ENCODE peak calls at places on chromosomes 3 and 15, in six cellular contexts. S is CD8-positive, alpha-beta T cell; O is neural progenitor cell; X is cardiac muscle cell; E is Panc1; Q is pancreas. I is an unnamed sample.

GRCh38 chr3:149366031-149366430 is 11.4 kb downstream of the TM4SF1 start:
- DNase-seq in S (no peak), Q (no peak), X (no peak), O (no peak), E (no peak), I (no peak)

GRCh38 chr3:191066669-191067068 is 132.4 kb upstream of the OSTN start:
- DNase-seq in E (peak; percentile 69), X (no peak), S (no peak), Q (no peak), O (no peak), I (no peak)

GRCh38 chr15:40826123-40827075 is 2.1 kb downstream of the PPP1R14D start:
- DNase-seq in Q (no peak), E (no peak), S (no peak), O (no peak), X (no peak), I (no peak)

GRCh38 chr15:33975023-33975565 is 6.8 kb downstream of the CHRM5 start:
- DNase-seq in S (no peak), X (no peak), Q (no peak), E (no peak), O (no peak), I (no peak)

GRCh38 chr15:71691700-71692417 is 118.5 kb upstream of the NR2E3 start:
- DNase-seq in Q (no peak), X (no peak), E (peak; percentile 7), S (no peak), O (peak; percentile 16), I (peak; percentile 60)

GRCh38 chr3:170532573-170532972 is 53.3 kb downstream of the SLC7A14 start:
- DNase-seq in Q (no peak), S (no peak), X (no peak), E (no peak), O (no peak), I (no peak)

GRCh38 chr3:158911586-158911985 is 109.7 kb downstream of the MFSD1 start:
- DNase-seq in X (no peak), O (no peak), Q (no peak), E (no peak), S (no peak), I (no peak)

GRCh38 chr3:10223676-10224639 is 24.3 kb upstream of the TATDN2 start:
- DNase-seq in O (no peak), E (no peak), Q (no peak), X (no peak), S (peak; percentile 7), I (no peak)

GRCh38 chr3:106261915-106262683 is 393.3 kb upstream of the CBLB start:
- DNase-seq in X (no peak), O (no peak), S (no peak), E (no peak), Q (no peak), I (no peak)

GRCh38 chr3:111541911-111542483 is at the start of gene CD96:
- DNase-seq in S (peak; percentile 46), E (no peak), O (no peak), X (no peak), Q (no peak), I (no peak)

GRCh38 chr3:170614214-170614966 is 28.5 kb upstream of the SLC7A14 start:
- DNase-seq in E (peak; percentile 61), S (no peak), O (no peak), X (no peak), Q (no peak), I (peak; percentile 44)

GRCh38 chr3:12138044-12138443 is 20.7 kb downstream of the TIMP4 start:
- DNase-seq in E (no peak), Q (no peak), O (peak; percentile 56), X (no peak), S (no peak), I (peak; percentile 38)

GRCh38 chr15:88202231-88202630 is 54.3 kb downstream of the NTRK3 start:
- DNase-seq in E (no peak), Q (no peak), X (no peak), O (no peak), S (no peak), I (no peak)

DNA sequence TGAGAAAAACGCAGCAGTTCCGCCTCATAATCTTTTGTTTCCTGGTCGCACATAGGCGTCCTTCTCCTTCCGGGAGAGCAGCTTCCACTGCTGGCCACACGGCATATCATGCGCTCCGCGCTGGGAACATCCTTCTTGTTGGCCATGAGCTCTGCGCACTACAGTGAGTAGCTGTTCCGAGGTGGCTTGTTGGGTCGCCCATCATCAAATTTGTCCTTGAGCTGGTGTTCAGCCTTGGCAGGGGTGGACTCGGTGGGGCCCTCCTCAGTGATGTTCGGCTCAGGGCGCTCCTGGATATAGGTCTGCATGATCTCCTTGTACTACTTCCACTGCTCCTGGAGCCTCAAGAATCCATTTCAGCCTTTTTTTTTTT is 39.4 kb upstream of the ARL8B start:
- DNase-seq in X (no peak), Q (no peak), E (no peak), O (no peak), S (no peak), I (no peak)
- TF ChIP-seq CTCF in X (no peak), Q (no peak), E (no peak), O (no peak), S (no peak), I (no peak)

GRCh38 chr3:46926039-46926438 is 48.5 kb downstream of the PTH1R start:
- DNase-seq in E (no peak), S (no peak), Q (peak; percentile 54), O (no peak), X (no peak), I (peak; percentile 81)

GRCh38 chr3:46926447-46926846 is 48.9 kb downstream of the PTH1R start:
- DNase-seq in X (no peak), O (no peak), Q (no peak), E (no peak), S (no peak), I (no peak)

GRCh38 chr3:46927718-46928073 is 48.8 kb downstream of the CCDC12 start:
- DNase-seq in Q (no peak), E (no peak), O (no peak), S (no peak), X (no peak), I (no peak)

GRCh38 chr3:46928297-46928696 is 48.2 kb downstream of the CCDC12 start:
- DNase-seq in X (no peak), O (no peak), S (no peak), E (no peak), Q (no peak), I (no peak)

DNA sequence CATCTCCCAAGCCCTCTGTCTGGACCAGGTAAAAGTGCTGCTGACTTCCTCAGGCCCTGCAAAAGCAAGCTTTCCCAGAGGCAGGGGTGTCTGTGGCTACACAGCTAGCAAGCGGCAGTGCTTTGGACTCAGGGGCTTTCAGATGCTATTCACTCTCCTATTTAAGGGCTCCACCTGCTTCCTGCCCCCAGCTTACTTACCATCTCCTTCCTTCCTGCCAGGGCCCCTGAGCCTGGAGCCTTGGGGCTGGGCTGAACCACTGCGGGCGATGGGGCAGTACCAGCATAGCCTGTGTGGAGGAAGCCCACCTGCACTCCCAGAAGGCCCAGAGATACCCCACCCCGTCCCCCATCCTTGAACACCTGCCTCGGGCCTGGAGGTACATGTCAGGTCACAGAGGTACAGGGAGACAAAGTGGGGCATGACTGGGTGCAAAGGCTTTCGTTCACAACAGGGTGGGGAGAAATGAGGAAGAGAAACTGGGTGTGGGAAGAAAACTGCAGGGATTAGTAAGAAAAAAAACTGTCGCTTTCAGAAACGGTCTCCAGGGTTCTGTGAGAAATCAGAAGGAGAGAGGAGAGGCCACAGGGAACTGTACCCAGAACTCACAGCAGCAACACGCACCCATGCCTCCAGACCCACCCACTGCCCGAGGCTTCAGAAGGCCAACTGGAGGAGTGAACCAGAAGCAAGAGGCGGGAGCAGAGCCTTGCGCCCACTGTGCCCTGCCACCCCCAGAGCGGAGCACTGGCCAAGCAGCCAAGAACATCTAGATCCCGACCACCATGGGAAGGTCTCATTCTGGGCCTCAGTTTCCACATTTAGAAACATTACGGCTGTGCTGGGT is 49.5 kb downstream of the CCDC12 start:
- DNase-seq in Q (no peak), X (no peak), S (no peak), O (no peak), E (no peak), I (no peak)
- H3K4me1 ChIP-seq in Q (peaks cover 42% of the 10 kb centered on the region), X (peaks cover 31% of the 10 kb centered on the region), S (peaks cover 48% of the 10 kb centered on the region), O (peaks cover 7% of the 10 kb centered on the region), E (peaks cover 18% of the 10 kb centered on the region), I (peaks cover 39% of the 10 kb centered on the region)

GRCh38 chr15:65833501-65834220 is 35.6 kb upstream of the RAB11A start:
- DNase-seq in Q (no peak), E (no peak), X (peak; percentile 11), S (no peak), O (no peak), I (no peak)

GRCh38 chr15:65835452-65835851 is 33.8 kb upstream of the RAB11A start:
- DNase-seq in E (no peak), X (no peak), O (no peak), S (no peak), Q (no peak), I (no peak)

GRCh38 chr15:65829150-65829764 is 37.2 kb upstream of the DENND4A start:
- DNase-seq in E (no peak), Q (no peak), O (peak; percentile 16), S (no peak), X (no peak), I (no peak)

GRCh38 chr15:65834603-65835282 is 34.5 kb upstream of the RAB11A start:
- DNase-seq in E (no peak), X (no peak), S (no peak), Q (no peak), O (no peak), I (no peak)

DNA sequence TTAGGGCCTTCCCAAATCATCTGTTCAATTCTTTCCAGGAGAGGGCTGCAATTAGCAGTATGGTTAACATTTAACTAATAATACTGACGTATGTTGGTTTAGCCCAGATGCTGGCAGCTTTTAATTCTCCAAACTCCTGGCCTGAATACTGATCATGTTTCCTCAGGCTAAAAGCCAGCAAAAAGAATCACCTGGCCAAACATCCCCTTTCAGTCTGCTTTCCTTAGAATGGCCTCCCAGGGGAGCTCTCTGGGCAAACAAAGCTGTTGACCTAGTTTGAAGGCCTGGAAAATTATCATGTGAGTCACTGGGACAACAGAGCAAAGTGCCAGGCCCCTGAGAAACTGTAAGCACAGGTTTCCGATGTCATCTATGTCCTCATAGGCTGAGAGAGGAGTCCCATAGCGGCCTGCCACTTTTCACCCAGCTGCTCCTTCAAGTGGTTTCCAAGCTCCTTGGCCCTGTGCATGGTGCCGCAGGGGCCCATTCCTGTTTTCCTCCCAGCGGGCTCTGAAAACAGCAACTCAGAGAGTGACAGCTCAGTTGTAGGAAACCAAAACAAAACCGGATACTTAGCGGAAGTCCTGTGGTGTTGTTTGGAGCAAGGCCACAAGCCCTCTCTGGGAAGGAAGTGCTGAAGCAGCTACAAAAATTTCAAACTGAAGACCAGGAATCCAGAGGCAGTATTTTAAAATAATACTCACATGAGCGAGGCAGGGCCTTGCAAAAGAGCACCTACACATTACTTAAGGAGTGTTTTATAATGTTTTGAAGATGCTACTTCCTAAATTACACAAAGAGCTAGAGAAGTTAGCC is 36.5 kb upstream of the RAB11A start:
- DNase-seq in X (peak; percentile 71), Q (peak; percentile 79), E (peak; percentile 96), O (peak; percentile 45), S (peak; percentile 12), I (peak; percentile 85)
- H3K27ac ChIP-seq in X (peak overlapping the region; percentile 91), Q (peak overlapping the region; percentile 87), E (peak overlapping the region; percentile 72), O (peak overlapping the region; percentile 75), S (peak overlapping the region; percentile 39), I (peak overlapping the region; percentile 77)

DNA sequence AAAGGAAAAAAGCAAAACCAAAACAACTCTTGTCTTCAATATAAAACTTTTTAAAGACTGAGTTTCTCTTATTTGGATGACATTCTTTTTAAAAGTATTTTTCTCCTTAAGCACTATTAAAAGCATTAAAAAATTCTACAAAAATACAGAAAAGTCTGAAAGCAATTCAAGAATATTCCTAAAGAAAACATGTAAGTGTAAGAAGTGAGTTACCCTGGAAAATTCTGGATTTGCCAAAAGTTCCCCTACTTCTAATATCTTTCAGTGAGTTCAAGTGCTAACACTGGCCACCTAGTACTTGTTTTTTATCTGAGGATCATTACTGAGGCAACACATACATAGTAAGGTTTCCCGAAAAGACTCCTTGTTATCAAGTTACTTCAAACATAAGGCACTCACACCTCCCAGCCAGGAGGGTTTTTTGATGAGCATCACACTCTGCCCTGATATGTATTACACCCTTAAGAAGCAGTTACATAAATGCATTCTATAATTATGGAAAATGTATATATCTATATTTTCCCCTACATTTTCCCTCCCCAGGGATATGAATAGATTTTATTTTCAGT is 158.4 kb downstream of the TIGIT start:
- DNase-seq in E (no peak), X (no peak), O (no peak), Q (no peak), S (no peak), I (no peak)
- TF ChIP-seq CTCF in E (no peak), X (no peak), O (no peak), Q (no peak), S (no peak), I (no peak)

I was measured in lung.